ENCODE peak calls at places on chromosome 22, in five cellular contexts. One of them, this sample, is unnamed.

GRCh38 chr22:20440637-20441591 is 3.3 kb upstream of the SCARF2 start:
- DNase-seq in progenitor cell of endocrine pancreas: no peak
- DNase-seq in fibroblast of the aortic adventitia: no peak
- DNase-seq in cardiac muscle cell: no peak
- DNase-seq in uterus: no peak
- DNase-seq in this sample: no peak

GRCh38 chr22:18119409-18120110 is 9.0 kb downstream of the TUBA8 start:
- DNase-seq in progenitor cell of endocrine pancreas: no peak
- DNase-seq in fibroblast of the aortic adventitia: no peak
- DNase-seq in cardiac muscle cell: no peak
- DNase-seq in uterus: no peak
- DNase-seq in this sample: no peak

GRCh38 chr22:40432625-40433024 is 62.2 kb downstream of the SGSM3 start:
- DNase-seq in progenitor cell of endocrine pancreas: no peak
- DNase-seq in fibroblast of the aortic adventitia: no peak
- DNase-seq in cardiac muscle cell: no peak
- DNase-seq in uterus: no peak
- DNase-seq in this sample: no peak

GRCh38 chr22:21951931-21952465 is 650 bp downstream of the PPM1F start:
- DNase-seq in progenitor cell of endocrine pancreas: peak; percentile 39
- DNase-seq in fibroblast of the aortic adventitia: peak; percentile 36
- DNase-seq in cardiac muscle cell: peak; percentile 66
- DNase-seq in uterus: no peak
- DNase-seq in this sample: no peak

GRCh38 chr22:45551310-45552016 is 48.8 kb downstream of the FBLN1 start:
- DNase-seq in progenitor cell of endocrine pancreas: no peak
- DNase-seq in fibroblast of the aortic adventitia: no peak
- DNase-seq in cardiac muscle cell: no peak
- DNase-seq in uterus: peak; percentile 55
- DNase-seq in this sample: no peak

GRCh38 chr22:49641770-49642313 is 185.8 kb downstream of the BRD1 start:
- DNase-seq in progenitor cell of endocrine pancreas: no peak
- DNase-seq in fibroblast of the aortic adventitia: no peak
- DNase-seq in cardiac muscle cell: no peak
- DNase-seq in uterus: no peak
- DNase-seq in this sample: no peak

GRCh38 chr22:30474683-30475424 is 3.0 kb upstream of the SEC14L3 start:
- DNase-seq in progenitor cell of endocrine pancreas: no peak
- DNase-seq in fibroblast of the aortic adventitia: no peak
- DNase-seq in cardiac muscle cell: no peak
- DNase-seq in uterus: no peak
- DNase-seq in this sample: no peak

GRCh38 chr22:45473626-45474237 is 29.0 kb upstream of the FBLN1 start:
- DNase-seq in progenitor cell of endocrine pancreas: no peak
- DNase-seq in fibroblast of the aortic adventitia: no peak
- DNase-seq in cardiac muscle cell: no peak
- DNase-seq in uterus: no peak
- DNase-seq in this sample: no peak

GRCh38 chr22:47245786-47246185 is 483.3 kb downstream of the TBC1D22A start:
- DNase-seq in progenitor cell of endocrine pancreas: no peak
- DNase-seq in fibroblast of the aortic adventitia: no peak
- DNase-seq in cardiac muscle cell: no peak
- DNase-seq in uterus: no peak
- DNase-seq in this sample: no peak

GRCh38 chr22:46776486-46776826 is 14.0 kb downstream of the TBC1D22A start:
- DNase-seq in progenitor cell of endocrine pancreas: no peak
- DNase-seq in fibroblast of the aortic adventitia: no peak
- DNase-seq in cardiac muscle cell: no peak
- DNase-seq in uterus: no peak
- DNase-seq in this sample: no peak

GRCh38 chr22:17120281-17120680 is 879 bp downstream of the TMEM121B start:
- DNase-seq in progenitor cell of endocrine pancreas: peak; percentile 88
- DNase-seq in fibroblast of the aortic adventitia: peak; percentile 22
- DNase-seq in cardiac muscle cell: peak; percentile 93
- DNase-seq in uterus: peak; percentile 33
- DNase-seq in this sample: no peak

GRCh38 chr22:30872282-30873041 is 96.1 kb downstream of the MORC2 start:
- DNase-seq in progenitor cell of endocrine pancreas: no peak
- DNase-seq in fibroblast of the aortic adventitia: no peak
- DNase-seq in cardiac muscle cell: no peak
- DNase-seq in uterus: peak; percentile 1
- DNase-seq in this sample: no peak

GRCh38 chr22:39290724-39291161 is 28.7 kb downstream of the RPL3 start:
- DNase-seq in progenitor cell of endocrine pancreas: no peak
- DNase-seq in fibroblast of the aortic adventitia: peak; percentile 61
- DNase-seq in cardiac muscle cell: peak; percentile 38
- DNase-seq in uterus: peak; percentile 75
- DNase-seq in this sample: no peak

GRCh38 chr22:24155597-24156145 is 25.6 kb upstream of the SUSD2 start:
- DNase-seq in progenitor cell of endocrine pancreas: peak; percentile 37
- DNase-seq in fibroblast of the aortic adventitia: peak; percentile 62
- DNase-seq in cardiac muscle cell: peak; percentile 84
- DNase-seq in uterus: peak; percentile 86
- DNase-seq in this sample: no peak

GRCh38 chr22:24159650-24160049 is 21.6 kb upstream of the SUSD2 start:
- DNase-seq in progenitor cell of endocrine pancreas: no peak
- DNase-seq in fibroblast of the aortic adventitia: no peak
- DNase-seq in cardiac muscle cell: no peak
- DNase-seq in uterus: no peak
- DNase-seq in this sample: no peak

GRCh38 chr22:24156915-24157782 is 24.1 kb upstream of the SUSD2 start:
- DNase-seq in progenitor cell of endocrine pancreas: peak; percentile 77
- DNase-seq in fibroblast of the aortic adventitia: peak; percentile 62
- DNase-seq in cardiac muscle cell: peak; percentile 90
- DNase-seq in uterus: peak; percentile 81
- DNase-seq in this sample: peak; percentile 65

GRCh38 chr22:24156146-24156914 is 25.0 kb upstream of the SUSD2 start:
- DNase-seq in progenitor cell of endocrine pancreas: no peak
- DNase-seq in fibroblast of the aortic adventitia: peak; percentile 32
- DNase-seq in cardiac muscle cell: peak; percentile 72
- DNase-seq in uterus: no peak
- DNase-seq in this sample: no peak

GRCh38 chr22:24157783-24158170 is 23.5 kb upstream of the SUSD2 start:
- DNase-seq in progenitor cell of endocrine pancreas: no peak
- DNase-seq in fibroblast of the aortic adventitia: no peak
- DNase-seq in cardiac muscle cell: no peak
- DNase-seq in uterus: no peak
- DNase-seq in this sample: peak; percentile 65
- TF ChIP-seq CTCF in progenitor cell of endocrine pancreas: no peak
- TF ChIP-seq CTCF in fibroblast of the aortic adventitia: no peak
- TF ChIP-seq CTCF in cardiac muscle cell: no peak
- TF ChIP-seq CTCF in uterus: peak; percentile 10
- TF ChIP-seq CTCF in this sample: peak; percentile 44

GRCh38 chr22:27627444-27627833 is 174.1 kb downstream of the MN1 start:
- DNase-seq in progenitor cell of endocrine pancreas: no peak
- DNase-seq in fibroblast of the aortic adventitia: no peak
- DNase-seq in cardiac muscle cell: no peak
- DNase-seq in uterus: no peak
- DNase-seq in this sample: no peak
- TF ChIP-seq CTCF in progenitor cell of endocrine pancreas: no peak
- TF ChIP-seq CTCF in fibroblast of the aortic adventitia: no peak
- TF ChIP-seq CTCF in cardiac muscle cell: no peak
- TF ChIP-seq CTCF in uterus: no peak
- TF ChIP-seq CTCF in this sample: no peak

GRCh38 chr22:37018815-37019308 is 385 bp downstream of the TST start:
- DNase-seq in progenitor cell of endocrine pancreas: no peak
- DNase-seq in fibroblast of the aortic adventitia: peak; percentile 53
- DNase-seq in cardiac muscle cell: peak; percentile 61
- DNase-seq in uterus: peak; percentile 78
- DNase-seq in this sample: no peak
- TF ChIP-seq CTCF in progenitor cell of endocrine pancreas: no peak
- TF ChIP-seq CTCF in fibroblast of the aortic adventitia: no peak
- TF ChIP-seq CTCF in cardiac muscle cell: no peak
- TF ChIP-seq CTCF in uterus: no peak
- TF ChIP-seq CTCF in this sample: no peak

GRCh38 chr22:38235240-38235850 is 33.6 kb downstream of the MAFF start:
- DNase-seq in progenitor cell of endocrine pancreas: no peak
- DNase-seq in fibroblast of the aortic adventitia: no peak
- DNase-seq in cardiac muscle cell: no peak
- DNase-seq in uterus: no peak
- DNase-seq in this sample: no peak

GRCh38 chr22:38236786-38237185 is 35.0 kb downstream of the MAFF start:
- DNase-seq in progenitor cell of endocrine pancreas: no peak
- DNase-seq in fibroblast of the aortic adventitia: no peak
- DNase-seq in cardiac muscle cell: no peak
- DNase-seq in uterus: no peak
- DNase-seq in this sample: no peak

GRCh38 chr22:38238519-38239051 is 34.2 kb downstream of the TMEM184B start:
- DNase-seq in progenitor cell of endocrine pancreas: no peak
- DNase-seq in fibroblast of the aortic adventitia: peak; percentile 77
- DNase-seq in cardiac muscle cell: no peak
- DNase-seq in uterus: no peak
- DNase-seq in this sample: no peak

GRCh38 chr22:38240734-38241252 is 32.0 kb downstream of the TMEM184B start:
- DNase-seq in progenitor cell of endocrine pancreas: no peak
- DNase-seq in fibroblast of the aortic adventitia: peak; percentile 86
- DNase-seq in cardiac muscle cell: peak; percentile 50
- DNase-seq in uterus: no peak
- DNase-seq in this sample: no peak

DNA sequence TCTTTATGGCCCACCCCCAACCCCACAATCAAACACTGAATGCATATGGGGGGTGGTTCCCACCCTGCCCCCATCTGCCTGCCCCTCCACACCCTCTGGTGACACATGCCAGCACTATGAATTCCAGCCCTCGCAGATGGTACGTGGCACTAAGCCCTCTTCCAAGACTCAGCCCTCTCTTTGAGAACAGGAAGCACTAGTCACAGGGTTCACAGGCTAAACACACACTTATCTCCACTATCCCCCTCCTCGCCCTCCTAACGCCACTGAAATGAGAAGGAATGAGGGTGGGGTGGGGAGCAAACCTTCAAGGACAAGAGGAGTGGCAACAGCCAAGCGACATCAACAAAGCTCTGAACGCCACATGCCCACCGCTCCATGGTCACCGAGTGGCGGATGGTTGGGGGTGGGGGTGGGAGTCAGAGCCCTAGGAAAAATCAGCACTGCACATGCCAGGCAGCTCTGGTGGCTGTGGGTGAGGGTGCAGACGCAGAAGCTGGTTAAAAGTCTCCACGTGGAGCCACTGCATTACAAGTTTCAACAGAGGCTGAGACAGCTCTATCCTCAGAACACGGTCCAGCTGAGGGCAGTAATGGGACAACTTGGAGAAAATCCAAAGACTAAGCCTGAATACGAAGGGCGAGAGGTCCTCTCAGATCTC is 33.6 kb downstream of the TMEM184B start:
- DNase-seq in progenitor cell of endocrine pancreas: no peak
- DNase-seq in fibroblast of the aortic adventitia: peak; percentile 91
- DNase-seq in cardiac muscle cell: peak; percentile 25
- DNase-seq in uterus: no peak
- DNase-seq in this sample: peak; percentile 50
- TF ChIP-seq CTCF in progenitor cell of endocrine pancreas: no peak
- TF ChIP-seq CTCF in fibroblast of the aortic adventitia: peak; percentile 8
- TF ChIP-seq CTCF in cardiac muscle cell: peak; percentile 39
- TF ChIP-seq CTCF in uterus: peak; percentile 30
- TF ChIP-seq CTCF in this sample: no peak

GRCh38 chr22:35517207-35517606 is 23.4 kb upstream of the RASD2 start:
- DNase-seq in progenitor cell of endocrine pancreas: no peak
- DNase-seq in fibroblast of the aortic adventitia: no peak
- DNase-seq in cardiac muscle cell: no peak
- DNase-seq in uterus: no peak
- DNase-seq in this sample: no peak
- TF ChIP-seq CTCF in progenitor cell of endocrine pancreas: no peak
- TF ChIP-seq CTCF in fibroblast of the aortic adventitia: no peak
- TF ChIP-seq CTCF in cardiac muscle cell: no peak
- TF ChIP-seq CTCF in uterus: no peak
- TF ChIP-seq CTCF in this sample: no peak

GRCh38 chr22:37330200-37331033 is 48.1 kb downstream of the CYTH4 start:
- DNase-seq in progenitor cell of endocrine pancreas: peak; percentile 81
- DNase-seq in fibroblast of the aortic adventitia: peak; percentile 61
- DNase-seq in cardiac muscle cell: peak; percentile 92
- DNase-seq in uterus: no peak
- DNase-seq in this sample: no peak
- TF ChIP-seq CTCF in progenitor cell of endocrine pancreas: peak; percentile 60
- TF ChIP-seq CTCF in fibroblast of the aortic adventitia: no peak
- TF ChIP-seq CTCF in cardiac muscle cell: peak; percentile 30
- TF ChIP-seq CTCF in uterus: no peak
- TF ChIP-seq CTCF in this sample: no peak

DNA sequence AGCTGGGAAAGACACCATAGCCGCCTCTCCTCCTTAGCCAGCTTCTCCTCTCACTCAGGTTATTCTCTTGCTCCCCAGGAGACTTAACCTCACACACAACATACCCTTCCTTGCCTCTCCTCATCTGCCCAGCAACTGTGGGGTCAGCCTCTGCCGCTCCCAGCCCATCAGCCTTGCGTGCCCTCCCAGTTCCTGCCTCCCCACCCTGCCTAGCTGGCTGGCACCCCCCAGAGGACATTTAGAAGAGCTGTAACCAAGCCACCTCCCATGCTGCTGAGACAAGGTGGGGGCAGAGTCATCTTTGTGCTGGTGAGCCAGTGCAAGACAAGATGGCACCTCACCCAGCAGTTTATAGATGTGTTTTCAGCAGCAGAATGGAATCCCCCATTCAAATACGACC is 38.2 kb downstream of the TOM1 start:
- DNase-seq in progenitor cell of endocrine pancreas: no peak
- DNase-seq in fibroblast of the aortic adventitia: no peak
- DNase-seq in cardiac muscle cell: no peak
- DNase-seq in uterus: no peak
- DNase-seq in this sample: no peak
- TF ChIP-seq CTCF in progenitor cell of endocrine pancreas: no peak
- TF ChIP-seq CTCF in fibroblast of the aortic adventitia: no peak
- TF ChIP-seq CTCF in cardiac muscle cell: no peak
- TF ChIP-seq CTCF in uterus: no peak
- TF ChIP-seq CTCF in this sample: no peak

This sample was measured in thoracic aorta.